ENCODE peak calls at places on chromosomes 2 and 18, in seven cellular contexts. One of them, this sample, is unnamed.

GRCh38 chr2:37676274-37676673 is 4.8 kb upstream of the CDC42EP3 start:
- DNase-seq in M059J: peak; percentile 77
- DNase-seq in neural crest cell: no peak
- DNase-seq in transverse colon: no peak
- DNase-seq in fibroblast of lung: no peak
- DNase-seq in globus pallidus: no peak
- DNase-seq in PC-9: no peak
- DNase-seq in this sample: no peak

GRCh38 chr2:169877406-169877805 is 50.2 kb downstream of the UBR3 start:
- DNase-seq in M059J: peak; percentile 7
- DNase-seq in neural crest cell: no peak
- DNase-seq in transverse colon: no peak
- DNase-seq in fibroblast of lung: peak; percentile 54
- DNase-seq in globus pallidus: peak; percentile 40
- DNase-seq in PC-9: no peak
- DNase-seq in this sample: no peak

GRCh38 chr2:26738481-26738880 is 25.6 kb upstream of the SLC35F6 start:
- DNase-seq in M059J: no peak
- DNase-seq in neural crest cell: no peak
- DNase-seq in transverse colon: no peak
- DNase-seq in fibroblast of lung: no peak
- DNase-seq in globus pallidus: no peak
- DNase-seq in PC-9: no peak
- DNase-seq in this sample: no peak

GRCh38 chr2:234422895-234423505 is 73.9 kb downstream of the ARL4C start:
- DNase-seq in M059J: no peak
- DNase-seq in neural crest cell: no peak
- DNase-seq in transverse colon: peak; percentile 33
- DNase-seq in fibroblast of lung: no peak
- DNase-seq in globus pallidus: no peak
- DNase-seq in PC-9: no peak
- DNase-seq in this sample: no peak

GRCh38 chr2:211328126-211328525 is 771.7 kb downstream of the CPS1 start:
- DNase-seq in M059J: no peak
- DNase-seq in neural crest cell: no peak
- DNase-seq in transverse colon: no peak
- DNase-seq in fibroblast of lung: no peak
- DNase-seq in globus pallidus: no peak
- DNase-seq in PC-9: no peak
- DNase-seq in this sample: no peak

GRCh38 chr2:241201445-241202267 is 13.2 kb downstream of the ANO7 start:
- DNase-seq in M059J: no peak
- DNase-seq in neural crest cell: no peak
- DNase-seq in transverse colon: no peak
- DNase-seq in fibroblast of lung: no peak
- DNase-seq in globus pallidus: no peak
- DNase-seq in PC-9: no peak
- DNase-seq in this sample: no peak

GRCh38 chr2:179486969-179487752 is 222.5 kb upstream of the SESTD1 start:
- DNase-seq in M059J: peak; percentile 6
- DNase-seq in neural crest cell: no peak
- DNase-seq in transverse colon: no peak
- DNase-seq in fibroblast of lung: no peak
- DNase-seq in globus pallidus: no peak
- DNase-seq in PC-9: no peak
- DNase-seq in this sample: no peak

GRCh38 chr2:170715062-170715931 is at the start of gene SP5:
- DNase-seq in M059J: peak; percentile 80
- DNase-seq in neural crest cell: peak; percentile 56
- DNase-seq in transverse colon: peak; percentile 44
- DNase-seq in fibroblast of lung: peak; percentile 44
- DNase-seq in globus pallidus: peak; percentile 7
- DNase-seq in PC-9: peak; percentile 66
- DNase-seq in this sample: peak; percentile 55

GRCh38 chr2:54457326-54458023 is 1.3 kb downstream of the SPTBN1 start:
- DNase-seq in M059J: peak; percentile 42
- DNase-seq in neural crest cell: peak; percentile 25
- DNase-seq in transverse colon: no peak
- DNase-seq in fibroblast of lung: peak; percentile 17
- DNase-seq in globus pallidus: peak; percentile 58
- DNase-seq in PC-9: peak; percentile 76
- DNase-seq in this sample: no peak

GRCh38 chr2:99035920-99036319 is 99.9 kb upstream of the CRACDL start:
- DNase-seq in M059J: no peak
- DNase-seq in neural crest cell: no peak
- DNase-seq in transverse colon: no peak
- DNase-seq in fibroblast of lung: peak; percentile 11
- DNase-seq in globus pallidus: no peak
- DNase-seq in PC-9: no peak
- DNase-seq in this sample: no peak

GRCh38 chr18:77065221-77065981 is 67.2 kb downstream of the MBP start:
- DNase-seq in M059J: peak; percentile 93
- DNase-seq in neural crest cell: no peak
- DNase-seq in transverse colon: no peak
- DNase-seq in fibroblast of lung: peak; percentile 98
- DNase-seq in globus pallidus: no peak
- DNase-seq in PC-9: peak; percentile 54
- DNase-seq in this sample: no peak

GRCh38 chr2:235300368-235301201 is 193.3 kb upstream of the AGAP1 start:
- DNase-seq in M059J: peak; percentile 87
- DNase-seq in neural crest cell: no peak
- DNase-seq in transverse colon: no peak
- DNase-seq in fibroblast of lung: peak; percentile 84
- DNase-seq in globus pallidus: no peak
- DNase-seq in PC-9: peak; percentile 89
- DNase-seq in this sample: no peak

GRCh38 chr2:30305235-30305634 is 73.9 kb downstream of the LBH start:
- DNase-seq in M059J: peak; percentile 32
- DNase-seq in neural crest cell: no peak
- DNase-seq in transverse colon: no peak
- DNase-seq in fibroblast of lung: peak; percentile 20
- DNase-seq in globus pallidus: no peak
- DNase-seq in PC-9: no peak
- DNase-seq in this sample: no peak

GRCh38 chr2:58448845-58449244 is 207.7 kb upstream of the FANCL start:
- DNase-seq in M059J: no peak
- DNase-seq in neural crest cell: no peak
- DNase-seq in transverse colon: no peak
- DNase-seq in fibroblast of lung: no peak
- DNase-seq in globus pallidus: no peak
- DNase-seq in PC-9: no peak
- DNase-seq in this sample: no peak

GRCh38 chr2:19349911-19350677 is 8.3 kb downstream of the OSR1 start:
- DNase-seq in M059J: peak; percentile 65
- DNase-seq in neural crest cell: peak; percentile 70
- DNase-seq in transverse colon: peak; percentile 66
- DNase-seq in fibroblast of lung: peak; percentile 20
- DNase-seq in globus pallidus: peak; percentile 76
- DNase-seq in PC-9: no peak
- DNase-seq in this sample: no peak

GRCh38 chr2:143209570-143210445 is 80.6 kb downstream of the ARHGAP15 start:
- DNase-seq in M059J: no peak
- DNase-seq in neural crest cell: no peak
- DNase-seq in transverse colon: no peak
- DNase-seq in fibroblast of lung: no peak
- DNase-seq in globus pallidus: no peak
- DNase-seq in PC-9: no peak
- DNase-seq in this sample: no peak

GRCh38 chr2:20544093-20544747 is 97.3 kb downstream of the RHOB start:
- DNase-seq in M059J: no peak
- DNase-seq in neural crest cell: no peak
- DNase-seq in transverse colon: no peak
- DNase-seq in fibroblast of lung: no peak
- DNase-seq in globus pallidus: peak; percentile 37
- DNase-seq in PC-9: no peak
- DNase-seq in this sample: no peak

GRCh38 chr2:222736301-222736700 is 64.8 kb downstream of the MOGAT1 start:
- DNase-seq in M059J: no peak
- DNase-seq in neural crest cell: no peak
- DNase-seq in transverse colon: no peak
- DNase-seq in fibroblast of lung: no peak
- DNase-seq in globus pallidus: no peak
- DNase-seq in PC-9: no peak
- DNase-seq in this sample: no peak

GRCh38 chr18:79755496-79756142 is 42.1 kb upstream of the KCNG2 start:
- DNase-seq in M059J: no peak
- DNase-seq in neural crest cell: no peak
- DNase-seq in transverse colon: no peak
- DNase-seq in fibroblast of lung: no peak
- DNase-seq in globus pallidus: no peak
- DNase-seq in PC-9: no peak
- DNase-seq in this sample: no peak